ENCODE peak calls at places on chromosomes 16 and 17, in six cellular contexts. L, I, T, N, Z and E are unnamed samples.

GRCh38 chr17:61054430-61054829 is 345.2 kb upstream of the TBX2 start:
- DNase-seq in L (no peak), I (no peak), T (no peak), N (no peak), Z (no peak), E (no peak)

GRCh38 chr17:27793168-27793905 is 7.0 kb downstream of the NOS2 start:
- DNase-seq in L (no peak), I (peak; percentile 44), T (no peak), N (peak; percentile 52), Z (no peak), E (no peak)

GRCh38 chr17:7005716-7006115 is 6.7 kb upstream of the RNASEK start:
- DNase-seq in L (no peak), I (no peak), T (no peak), N (no peak), Z (no peak), E (no peak)

GRCh38 chr17:7515912-7516610 is 31.9 kb downstream of the POLR2A start:
- DNase-seq in L (no peak), I (no peak), T (no peak), N (no peak), Z (no peak), E (no peak)

GRCh38 chr17:21358682-21359482 is 17.3 kb upstream of the KCNJ12 start:
- DNase-seq in L (no peak), I (no peak), T (no peak), N (no peak), Z (no peak), E (no peak)

GRCh38 chr17:63549289-63549945 is 860 bp upstream of the DCAF7 start:
- DNase-seq in L (no peak), I (no peak), T (no peak), N (no peak), Z (no peak), E (no peak)

GRCh38 chr17:18323007-18323406 is 7.9 kb downstream of the SMCR8 start:
- DNase-seq in L (no peak), I (no peak), T (no peak), N (no peak), Z (peak; percentile 21), E (no peak)

GRCh38 chr16:8852534-8852933 is 16.3 kb downstream of the CARHSP1 start:
- DNase-seq in L (no peak), I (no peak), T (no peak), N (no peak), Z (no peak), E (no peak)

GRCh38 chr17:37488607-37489196 is 989 bp upstream of the DUSP14 start:
- DNase-seq in L (peak; percentile 59), I (peak; percentile 33), T (peak; percentile 97), N (peak; percentile 94), Z (peak; percentile 97), E (peak; percentile 96)

GRCh38 chr17:51118330-51119195 is 2.1 kb downstream of the SPAG9 start:
- DNase-seq in L (no peak), I (no peak), T (no peak), N (no peak), Z (no peak), E (no peak)

GRCh38 chr17:7475764-7476422 is 3.5 kb downstream of the ZBTB4 start:
- DNase-seq in L (no peak), I (no peak), T (no peak), N (no peak), Z (peak; percentile 41), E (peak; percentile 54)

GRCh38 chr16:75261590-75262078 is 10.2 kb upstream of the BCAR1 start:
- DNase-seq in L (no peak), I (no peak), T (no peak), N (no peak), Z (no peak), E (no peak)

GRCh38 chr16:14070877-14071575 is at the start of gene MRTFB:
- DNase-seq in L (peak; percentile 74), I (peak; percentile 85), T (peak; percentile 78), N (peak; percentile 90), Z (peak; percentile 27), E (peak; percentile 69)

GRCh38 chr16:14097182-14097951 is 26.2 kb downstream of the MRTFB start:
- DNase-seq in L (no peak), I (peak; percentile 17), T (peak; percentile 87), N (no peak), Z (no peak), E (peak; percentile 38)

GRCh38 chr17:73325527-73325842 is 13.7 kb upstream of the CDC42EP4 start:
- DNase-seq in L (no peak), I (no peak), T (no peak), N (no peak), Z (peak; percentile 63), E (peak; percentile 82)

GRCh38 chr17:2485543-2485942 is 26.1 kb downstream of the METTL16 start:
- DNase-seq in L (no peak), I (no peak), T (peak; percentile 39), N (no peak), Z (no peak), E (no peak)

GRCh38 chr17:5819396-5819795 is 235.1 kb upstream of the NLRP1 start:
- DNase-seq in L (no peak), I (no peak), T (peak; percentile 74), N (peak; percentile 18), Z (no peak), E (peak; percentile 13)

GRCh38 chr16:12097523-12098428 is 121.2 kb downstream of the SNX29 start:
- DNase-seq in L (no peak), I (no peak), T (no peak), N (no peak), Z (peak; percentile 84), E (peak; percentile 90)

GRCh38 chr16:23182675-23183485 is at the start of gene SCNN1G:
- DNase-seq in L (no peak), I (peak; percentile 17), T (no peak), N (peak; percentile 42), Z (no peak), E (no peak)

GRCh38 chr17:55420776-55421178 is 858 bp downstream of the MMD start:
- DNase-seq in L (no peak), I (peak; percentile 32), T (no peak), N (no peak), Z (no peak), E (peak; percentile 46)

GRCh38 chr17:52515927-52516326 is 357.4 kb upstream of the CA10 start:
- DNase-seq in L (no peak), I (no peak), T (no peak), N (no peak), Z (no peak), E (no peak)

DNA sequence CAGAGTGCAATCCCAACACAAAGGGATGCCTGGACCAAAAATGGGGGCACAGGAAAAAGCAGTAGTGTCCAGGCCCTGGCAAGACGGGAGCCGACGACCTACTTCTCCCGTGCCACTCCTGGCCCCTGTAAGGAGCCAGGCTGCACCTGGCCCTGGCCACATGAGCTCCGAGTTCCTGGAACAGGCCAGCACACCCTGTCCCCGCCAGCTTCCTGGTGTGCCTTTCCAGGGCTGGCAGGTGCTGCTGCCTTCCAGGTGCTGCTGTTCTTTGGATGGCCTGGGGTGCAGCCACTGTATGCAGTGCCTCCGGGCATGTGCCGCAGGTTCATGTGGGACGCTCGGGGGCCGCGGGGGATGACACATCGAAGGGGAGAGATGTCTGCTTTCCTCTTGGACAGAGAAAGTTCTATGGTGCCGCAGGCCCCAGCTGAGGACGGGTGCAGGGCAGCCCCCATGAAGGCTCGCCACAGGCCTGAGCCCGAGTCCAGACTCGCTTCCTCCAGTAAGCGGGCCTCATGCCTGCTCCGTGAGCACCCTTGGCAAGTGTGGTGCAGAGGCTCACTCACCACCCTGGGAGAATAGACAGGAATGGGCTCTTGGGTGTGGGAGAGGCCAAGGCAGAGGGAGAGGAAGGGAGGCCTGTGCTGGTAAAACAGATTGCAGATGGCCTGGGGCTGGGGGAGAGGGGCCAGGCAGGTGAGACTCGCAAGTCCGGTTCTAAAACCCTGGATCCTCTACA is 54.7 kb upstream of the FASN start:
- DNase-seq in L (no peak), I (no peak), T (peak; percentile 98), N (no peak), Z (no peak), E (no peak)
- H3K14ac ChIP-seq in L (no peak overlapping the region), I (no peak overlapping the region), T (no peak overlapping the region), N (no peak overlapping the region), Z (no peak overlapping the region), E (peak overlapping the region; percentile 75)

DNA sequence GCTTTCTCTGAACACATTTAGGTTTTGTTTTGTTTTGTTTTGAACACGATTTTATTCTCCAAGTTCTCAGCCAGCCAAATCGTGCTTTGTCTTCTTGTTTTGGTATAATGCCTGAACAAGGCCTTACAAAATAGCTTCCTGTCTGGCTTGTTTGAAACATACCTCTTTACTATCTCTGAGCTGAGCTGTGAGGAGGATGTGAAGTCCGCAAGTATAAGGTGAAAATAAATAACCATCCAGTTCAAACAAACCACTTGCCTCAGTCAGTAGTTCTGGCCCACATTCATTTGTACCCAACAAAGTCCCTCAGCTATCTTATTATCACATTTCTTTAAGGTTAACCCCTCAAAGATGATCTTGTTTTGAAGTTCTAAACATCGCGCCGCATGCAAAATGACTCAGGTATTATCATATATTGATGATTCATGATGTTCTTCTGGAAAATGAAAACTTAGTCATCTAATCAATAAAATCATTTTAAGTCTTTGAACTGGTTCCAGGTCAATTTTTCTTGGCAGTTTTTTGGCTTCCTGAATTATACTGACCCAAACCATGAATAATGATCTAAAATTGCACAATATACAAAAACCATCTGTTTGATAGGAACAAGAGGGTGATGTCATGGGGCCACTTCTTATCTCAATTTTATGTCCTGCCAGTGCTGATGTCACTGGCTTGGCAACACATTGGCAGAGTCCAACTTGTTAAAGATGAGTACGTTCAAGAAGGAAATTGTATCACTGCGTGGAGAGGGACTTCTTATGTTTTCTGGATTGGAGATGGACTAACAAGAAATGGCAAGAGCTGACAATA is 694.3 kb downstream of the KCNJ2 start:
- DNase-seq in L (no peak), I (no peak), T (no peak), N (no peak), Z (peak; percentile 20), E (no peak)
- H3K14ac ChIP-seq in L (no peak overlapping the region), I (no peak overlapping the region), T (no peak overlapping the region), N (no peak overlapping the region), Z (no peak overlapping the region), E (no peak overlapping the region)

DNA sequence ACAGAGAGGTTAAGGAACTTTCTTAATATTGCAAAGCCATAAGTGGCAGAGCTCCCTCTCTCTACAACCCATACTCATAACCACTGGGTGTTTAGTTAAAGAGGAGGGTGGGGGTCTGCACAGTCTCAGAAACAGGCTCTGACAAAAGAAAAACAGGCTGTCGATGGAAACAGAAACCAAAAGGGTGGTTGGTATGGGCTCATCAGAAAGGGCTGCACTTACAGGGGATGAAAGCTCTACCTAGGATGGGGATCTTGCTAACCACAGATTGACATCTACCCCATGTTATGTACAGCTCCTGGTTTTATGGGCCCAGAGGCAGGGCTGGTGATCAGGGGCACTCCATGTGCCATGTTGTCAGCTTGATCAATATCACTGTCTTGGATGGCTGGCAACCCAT is 111.4 kb downstream of the CYLD start:
- DNase-seq in L (no peak), I (no peak), T (no peak), N (no peak), Z (no peak), E (no peak)
- H3K14ac ChIP-seq in L (no peak overlapping the region), I (no peak overlapping the region), T (no peak overlapping the region), N (no peak overlapping the region), Z (no peak overlapping the region), E (no peak overlapping the region)

GRCh38 chr17:57481901-57482300 is 225.6 kb downstream of the MSI2 start:
- DNase-seq in L (no peak), I (no peak), T (peak; percentile 91), N (no peak), Z (peak; percentile 100), E (peak; percentile 99)

GRCh38 chr17:57484826-57485565 is 228.7 kb downstream of the MSI2 start:
- DNase-seq in L (no peak), I (no peak), T (no peak), N (no peak), Z (no peak), E (no peak)

GRCh38 chr17:57480438-57481196 is 224.3 kb downstream of the MSI2 start:
- DNase-seq in L (no peak), I (no peak), T (peak; percentile 45), N (no peak), Z (peak; percentile 72), E (peak; percentile 92)

GRCh38 chr17:57484081-57484666 is 227.9 kb downstream of the MSI2 start:
- DNase-seq in L (no peak), I (no peak), T (peak; percentile 74), N (no peak), Z (peak; percentile 43), E (no peak)

GRCh38 chr17:57482657-57483056 is 226.3 kb downstream of the MSI2 start:
- DNase-seq in L (no peak), I (no peak), T (no peak), N (no peak), Z (peak; percentile 43), E (peak; percentile 53)
- H3K14ac ChIP-seq in L (no peak overlapping the region), I (no peak overlapping the region), T (no peak overlapping the region), N (no peak overlapping the region), Z (peak overlapping the region; percentile 90), E (no peak overlapping the region)